ENCODE peak calls at places on chromosomes 6 and 20, in eight cellular contexts. C is A673, F is neuronal stem cell, W is adrenal gland, O is ovary, U is SJSA1, T is aorta, Q is heart left ventricle. S is an unnamed sample. For H3K27me3 and H3K9me3, the result is how much of the 10 kb centered on the place peaks cover.

GRCh38 chr6:57159127-57159526 is 13.0 kb upstream of the BAG2 start:
- DNase-seq in C (no peak), F (no peak), W (no peak), O (no peak), U (no peak), T (no peak), Q (no peak), S (no peak)

GRCh38 chr6:1586861-1587450 is 22.8 kb upstream of the FOXC1 start:
- DNase-seq in C (no peak), F (no peak), W (no peak), O (no peak), U (peak), T (no peak), Q (no peak), S (no peak)

GRCh38 chr6:2979819-2980464 is 8.6 kb upstream of the SERPINB6 start:
- DNase-seq in C (no peak), F (no peak), W (peak), O (no peak), U (no peak), T (no peak), Q (no peak), S (no peak)

GRCh38 chr6:134925800-134926199 is 24.1 kb downstream of the ALDH8A1 start:
- DNase-seq in C (no peak), F (no peak), W (no peak), O (no peak), U (no peak), T (no peak), Q (no peak), S (no peak)

GRCh38 chr6:138007014-138007472 is 100.2 kb downstream of the PERP start:
- DNase-seq in C (peak), F (peak), W (no peak), O (no peak), U (no peak), T (no peak), Q (no peak), S (no peak)

GRCh38 chr6:88989215-88989614 is 25.8 kb upstream of the RNGTT start:
- DNase-seq in C (no peak), F (no peak), W (peak), O (no peak), U (no peak), T (no peak), Q (no peak), S (no peak)

GRCh38 chr6:166004491-166005275 is 163.0 kb downstream of the TBXT start:
- DNase-seq in C (no peak), F (no peak), W (no peak), O (no peak), U (no peak), T (no peak), Q (no peak), S (no peak)

GRCh38 chr20:62900052-62900691 is 26.1 kb downstream of the DIDO1 start:
- DNase-seq in C (peak), F (peak), W (peak), O (peak), U (peak), T (peak), Q (peak), S (peak)

GRCh38 chr20:60034231-60035110 is 76.2 kb downstream of the CDH26 start:
- DNase-seq in C (no peak), F (peak), W (peak), O (no peak), U (no peak), T (no peak), Q (peak), S (no peak)

GRCh38 chr20:56826971-56827645 is 198.0 kb downstream of the TFAP2C start:
- DNase-seq in C (peak), F (no peak), W (no peak), O (no peak), U (no peak), T (no peak), Q (no peak), S (no peak)

GRCh38 chr6:89313006-89313405 is 2.1 kb downstream of the GABRR2 start:
- DNase-seq in C (peak), F (no peak), W (peak), O (no peak), U (no peak), T (no peak), Q (no peak), S (no peak)

GRCh38 chr20:43397147-43397546 is 60.5 kb upstream of the SRSF6 start:
- DNase-seq in C (no peak), F (no peak), W (no peak), O (no peak), U (no peak), T (no peak), Q (no peak), S (no peak)

GRCh38 chr6:75546401-75546800 is 52.8 kb upstream of the FILIP1 start:
- DNase-seq in C (peak), F (no peak), W (no peak), O (no peak), U (no peak), T (no peak), Q (no peak), S (no peak)

GRCh38 chr6:26053929-26054658 is 33.1 kb upstream of the HFE start:
- DNase-seq in C (peak), F (no peak), W (no peak), O (no peak), U (no peak), T (no peak), Q (no peak), S (no peak)
- H3K27me3 ChIP-seq in C (under half), F (under half), W (under half), O (under half), U (under half), T (under half), Q (under half), S (under half)

GRCh38 chr20:64026-64603 is 23.4 kb upstream of the DEFB125 start:
- DNase-seq in C (no peak), F (no peak), W (no peak), O (no peak), U (no peak), T (no peak), Q (no peak), S (no peak)
- H3K9me3 ChIP-seq in C (under half), F (half or more), W (under half), O (under half), U (under half), T (under half), Q (under half), S (under half)

GRCh38 chr20:611047-611842 is 1.1 kb upstream of the TCF15 start:
- DNase-seq in C (no peak), F (no peak), W (no peak), O (no peak), U (no peak), T (no peak), Q (no peak), S (peak)
- H3K27me3 ChIP-seq in C (half or more), F (under half), W (under half), O (under half), U (half or more), T (under half), Q (under half), S (under half)

GRCh38 chr6:139666284-139666683 is 291.8 kb upstream of the CITED2 start:
- DNase-seq in C (no peak), F (no peak), W (no peak), O (no peak), U (no peak), T (no peak), Q (no peak), S (no peak)
- H3K9me3 ChIP-seq in C (under half), F (under half), W (under half), O (under half), U (under half), T (under half), Q (under half), S (under half)

DNA sequence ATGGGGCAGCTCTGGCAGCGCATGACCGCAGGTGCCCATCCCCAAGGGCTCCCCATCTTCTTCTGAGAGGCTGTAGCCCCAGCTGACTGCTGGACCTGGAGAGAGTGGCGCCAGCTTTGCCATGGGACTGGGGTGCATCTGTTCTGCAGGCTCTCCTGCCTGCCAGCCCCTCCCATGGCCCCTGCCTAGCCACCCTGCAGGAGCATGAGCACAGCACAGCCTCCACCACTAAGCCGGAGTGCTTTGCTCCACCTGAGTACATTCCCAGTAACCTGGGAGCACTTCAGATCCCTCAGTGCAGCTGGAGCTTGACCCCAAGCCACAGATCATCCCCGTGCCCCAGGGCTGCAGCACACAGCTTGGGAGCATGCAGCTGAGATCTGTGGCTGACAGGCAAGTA is 16.0 kb downstream of the DEFB125 start:
- DNase-seq in C (no peak), F (no peak), W (no peak), O (no peak), U (no peak), T (no peak), Q (no peak), S (no peak)
- H3K27me3 ChIP-seq in C (half or more), F (under half), W (under half), O (under half), U (under half), T (under half), Q (under half), S (under half)

DNA sequence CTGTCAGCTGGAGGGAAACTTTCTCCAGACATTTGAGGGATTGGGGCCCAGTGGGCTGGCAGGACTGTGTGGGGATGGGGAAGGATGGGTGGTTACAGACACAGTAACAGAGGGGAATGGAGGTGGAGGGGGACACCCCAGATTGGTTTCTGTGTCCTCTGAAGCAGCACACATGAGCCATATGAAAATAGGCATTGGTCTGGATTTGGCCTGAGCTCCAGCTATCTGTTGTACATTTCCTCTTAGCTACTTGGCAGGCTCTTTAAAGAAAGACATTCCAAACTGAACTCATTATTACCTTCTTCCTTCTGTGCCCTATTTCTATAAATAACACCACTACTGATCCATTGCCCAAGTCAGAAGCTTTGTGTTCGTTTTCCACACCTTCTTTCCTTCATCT is 72.0 kb upstream of the PRL start:
- DNase-seq in C (no peak), F (no peak), W (no peak), O (no peak), U (no peak), T (no peak), Q (no peak), S (no peak)
- H3K9me3 ChIP-seq in C (under half), F (under half), W (under half), O (under half), U (under half), T (under half), Q (under half), S (under half)

DNA sequence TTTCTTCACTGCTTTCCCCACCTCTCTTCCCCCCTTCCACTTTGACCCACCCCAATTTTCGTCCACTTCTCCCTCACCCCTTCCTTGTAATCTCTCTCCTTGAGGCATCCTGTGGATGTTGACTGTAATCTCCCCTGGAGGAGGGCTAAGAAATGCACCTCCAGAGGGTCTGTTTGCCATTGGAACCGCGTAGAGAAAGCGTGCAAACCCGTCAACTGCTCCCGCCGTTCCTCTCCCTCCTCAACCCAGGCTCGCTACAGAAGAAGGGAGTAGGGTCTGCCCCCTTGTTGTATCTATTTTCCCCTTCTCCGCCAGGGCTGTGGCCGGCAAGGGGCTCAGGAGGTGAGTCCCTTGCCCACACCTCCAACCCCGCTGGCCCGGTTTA is 502 bp upstream of the HTR1E start:
- DNase-seq in C (no peak), F (no peak), W (no peak), O (no peak), U (no peak), T (no peak), Q (no peak), S (peak)
- H3K27me3 ChIP-seq in C (half or more), F (under half), W (under half), O (under half), U (under half), T (under half), Q (under half), S (under half)

DNA sequence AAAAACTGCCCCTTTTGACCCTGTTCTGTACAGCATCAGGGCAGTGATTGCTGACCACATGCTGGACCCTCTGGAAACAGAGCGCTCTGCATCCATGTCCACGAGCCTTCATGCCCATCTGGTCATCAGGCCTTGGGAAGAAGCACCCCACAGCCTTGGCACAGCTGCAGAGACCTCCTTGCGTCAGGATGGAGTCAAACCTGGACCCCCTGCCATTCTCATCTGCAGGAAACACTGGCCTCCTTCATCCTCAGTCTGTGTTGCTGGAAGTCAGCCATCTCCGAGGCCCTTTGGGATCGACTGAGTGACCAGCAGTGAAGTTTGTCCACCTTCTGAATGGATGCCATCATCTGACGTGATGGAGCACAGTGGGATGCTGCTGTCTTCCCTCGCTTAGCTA is 2138.3 kb upstream of the DEFB115 start:
- DNase-seq in C (no peak), F (no peak), W (no peak), O (no peak), U (no peak), T (no peak), Q (no peak), S (no peak)
- H3K9me3 ChIP-seq in C (half or more), F (under half), W (under half), O (under half), U (under half), T (under half), Q (under half), S (under half)

DNA sequence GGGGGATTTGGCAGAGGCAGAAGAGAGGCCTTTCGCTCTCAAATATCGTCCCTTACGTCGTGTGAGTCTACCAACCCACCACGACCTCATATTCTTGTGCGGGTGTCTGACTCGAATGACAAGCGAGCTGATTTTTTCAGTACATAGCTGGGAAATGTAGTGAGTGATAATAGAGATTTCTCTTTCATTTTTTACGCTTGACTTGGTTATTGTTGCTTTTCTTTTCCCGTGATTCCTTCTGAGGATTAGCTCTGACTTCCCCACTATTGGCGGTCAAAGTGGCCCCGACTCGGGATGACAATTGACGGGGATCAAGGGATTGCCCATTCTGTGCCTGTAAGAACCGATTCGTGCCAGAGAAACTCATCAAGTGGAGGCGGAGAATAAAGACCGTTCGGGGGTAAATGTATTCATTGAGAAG is 44.3 kb upstream of the OSTM1 start:
- DNase-seq in C (peak), F (peak), W (no peak), O (no peak), U (no peak), T (no peak), Q (no peak), S (no peak)
- H3K27me3 ChIP-seq in C (half or more), F (half or more), W (under half), O (under half), U (under half), T (under half), Q (half or more), S (half or more)